ENCODE peak calls at places on chromosomes 4 and X, in nine cellular contexts. J, U, A, B, I, F, Z, G and R are unnamed samples.
A peak's percentile ranks its signal among the peaks of the same experiment; 100 is the strongest.

GRCh38 chr4:124526321-124526720 is 186.2 kb downstream of the ANKRD50 start:
- DNase-seq in J (no peak), U (no peak), A (no peak), B (no peak), I (no peak), F (no peak), Z (no peak), G (no peak), R (no peak)

GRCh38 chr4:98662619-98663225 is 4.3 kb upstream of the TSPAN5 start:
- DNase-seq in J (no peak), U (no peak), A (no peak), B (peak; percentile 15), I (no peak), F (no peak), Z (no peak), G (no peak), R (no peak)

GRCh38 chr4:145840162-145840768 is 98.4 kb downstream of the ZNF827 start:
- DNase-seq in J (peak; percentile 21), U (no peak), A (peak; percentile 64), B (no peak), I (no peak), F (peak; percentile 30), Z (no peak), G (no peak), R (peak; percentile 27)

GRCh38 chr4:7546152-7546808 is 111.5 kb upstream of the PSAPL1 start:
- DNase-seq in J (no peak), U (no peak), A (no peak), B (no peak), I (no peak), F (no peak), Z (no peak), G (no peak), R (no peak)

GRCh38 chrX:19902110-19902509 is 14.7 kb upstream of the SH3KBP1 start:
- DNase-seq in J (no peak), U (no peak), A (peak; percentile 62), B (no peak), I (no peak), F (no peak), Z (no peak), G (no peak), R (no peak)

GRCh38 chrX:85993539-85994197 is 53.7 kb downstream of the CHM start:
- DNase-seq in J (no peak), U (no peak), A (peak; percentile 23), B (no peak), I (no peak), F (no peak), Z (no peak), G (no peak), R (no peak)

GRCh38 chr4:56410247-56410646 is 23.0 kb upstream of the AASDH start:
- DNase-seq in J (peak; percentile 96), U (peak; percentile 96), A (peak; percentile 99), B (no peak), I (no peak), F (no peak), Z (no peak), G (peak; percentile 49), R (no peak)

GRCh38 chr4:27003602-27004238 is 143.1 kb downstream of the STIM2 start:
- DNase-seq in J (peak; percentile 79), U (peak; percentile 39), A (peak; percentile 65), B (no peak), I (no peak), F (no peak), Z (no peak), G (no peak), R (no peak)

GRCh38 chr4:27112587-27112986 is 251.9 kb downstream of the STIM2 start:
- DNase-seq in J (no peak), U (no peak), A (no peak), B (no peak), I (no peak), F (no peak), Z (no peak), G (no peak), R (no peak)

GRCh38 chr4:99091174-99091573 is 2.6 kb upstream of the ADH5 start:
- DNase-seq in J (no peak), U (no peak), A (no peak), B (no peak), I (no peak), F (no peak), Z (no peak), G (no peak), R (no peak)

GRCh38 chr4:79241846-79242245 is 84.0 kb downstream of the NAA11 start:
- DNase-seq in J (peak; percentile 14), U (no peak), A (peak; percentile 53), B (no peak), I (no peak), F (no peak), Z (no peak), G (no peak), R (no peak)

GRCh38 chr4:184763150-184763780 is 29.4 kb upstream of the CENPU start:
- DNase-seq in J (peak; percentile 48), U (peak; percentile 41), A (peak; percentile 91), B (no peak), I (no peak), F (no peak), Z (no peak), G (no peak), R (no peak)

GRCh38 chr4:173009129-173009823 is 159.3 kb upstream of the GALNT7 start:
- DNase-seq in J (peak; percentile 38), U (no peak), A (peak; percentile 49), B (no peak), I (no peak), F (no peak), Z (no peak), G (no peak), R (no peak)

GRCh38 chr4:142660728-142661127 is 185.4 kb downstream of the INPP4B start:
- DNase-seq in J (no peak), U (no peak), A (no peak), B (no peak), I (no peak), F (no peak), Z (no peak), G (no peak), R (no peak)

GRCh38 chr4:38762560-38762959 is 20.2 kb downstream of the TLR10 start:
- DNase-seq in J (no peak), U (no peak), A (no peak), B (no peak), I (peak; percentile 68), F (no peak), Z (no peak), G (no peak), R (no peak)

GRCh38 chr4:15438939-15439524 is 11.2 kb downstream of the C1QTNF7 start:
- DNase-seq in J (no peak), U (no peak), A (peak; percentile 63), B (no peak), I (no peak), F (no peak), Z (no peak), G (no peak), R (no peak)

GRCh38 chrX:115719171-115719570 is 158.2 kb downstream of the PLS3 start:
- DNase-seq in J (no peak), U (no peak), A (no peak), B (no peak), I (peak; percentile 16), F (no peak), Z (no peak), G (no peak), R (no peak)

GRCh38 chr4:107896158-107896645 is 35.1 kb upstream of the CYP2U1 start:
- DNase-seq in J (peak; percentile 99), U (peak; percentile 88), A (peak; percentile 97), B (no peak), I (no peak), F (no peak), Z (no peak), G (no peak), R (no peak)

GRCh38 chrX:131588995-131589394 is 45.1 kb downstream of the OR13H1 start:
- DNase-seq in J (peak; percentile 3), U (no peak), A (peak; percentile 10), B (no peak), I (no peak), F (no peak), Z (no peak), G (no peak), R (no peak)

GRCh38 chrX:129744881-129745321 is 6.1 kb downstream of the XPNPEP2 start:
- DNase-seq in J (no peak), U (no peak), A (no peak), B (no peak), I (no peak), F (no peak), Z (no peak), G (no peak), R (no peak)

GRCh38 chr4:118124977-118125376 is 90.7 kb downstream of the NDST3 start:
- DNase-seq in J (peak; percentile 41), U (no peak), A (no peak), B (no peak), I (no peak), F (no peak), Z (no peak), G (no peak), R (no peak)

GRCh38 chrX:153614818-153615217 is 15.9 kb upstream of the CCNQ start:
- DNase-seq in J (no peak), U (no peak), A (no peak), B (no peak), I (no peak), F (no peak), Z (no peak), G (no peak), R (no peak)

GRCh38 chr4:17770845-17771244 is 10.6 kb downstream of the FAM184B start:
- DNase-seq in J (peak; percentile 5), U (no peak), A (no peak), B (no peak), I (no peak), F (no peak), Z (no peak), G (no peak), R (no peak)

GRCh38 chr4:184114431-184114830 is 103.2 kb downstream of the ENPP6 start:
- DNase-seq in J (no peak), U (no peak), A (no peak), B (no peak), I (no peak), F (no peak), Z (no peak), G (no peak), R (no peak)

GRCh38 chrX:10548681-10549080 is 71.7 kb downstream of the MID1 start:
- DNase-seq in J (peak; percentile 29), U (no peak), A (peak; percentile 8), B (no peak), I (no peak), F (no peak), Z (no peak), G (no peak), R (no peak)

GRCh38 chrX:97168646-97169045 is 284.9 kb downstream of the RPA4 start:
- DNase-seq in J (no peak), U (no peak), A (no peak), B (no peak), I (peak; percentile 19), F (no peak), Z (no peak), G (no peak), R (no peak)

GRCh38 chr4:15894393-15894792 is 44.1 kb downstream of the FGFBP1 start:
- DNase-seq in J (no peak), U (no peak), A (no peak), B (no peak), I (no peak), F (no peak), Z (no peak), G (no peak), R (no peak)

GRCh38 chrX:46758163-46758955 is 559 bp downstream of the SLC9A7 start:
- DNase-seq in J (no peak), U (no peak), A (no peak), B (no peak), I (peak; percentile 53), F (no peak), Z (no peak), G (no peak), R (no peak)

GRCh38 chrX:13491061-13491460 is 78.3 kb upstream of the EGFL6 start:
- DNase-seq in J (peak; percentile 32), U (no peak), A (no peak), B (no peak), I (no peak), F (no peak), Z (no peak), G (no peak), R (no peak)

GRCh38 chr4:140256941-140257340 is 103.0 kb upstream of the MAML3 start:
- DNase-seq in J (peak; percentile 70), U (no peak), A (no peak), B (no peak), I (no peak), F (no peak), Z (no peak), G (no peak), R (no peak)

GRCh38 chrX:85570496-85570895 is 191.0 kb upstream of the POF1B start:
- DNase-seq in J (no peak), U (no peak), A (no peak), B (no peak), I (no peak), F (no peak), Z (no peak), G (no peak), R (no peak)